ENCODE peak calls at places on chromosomes 11 and 22, in nine cellular contexts. G is neural progenitor cell, Q is mesenchymal stem cell, Y is heart right ventricle, R is ascending aorta, O is tibial nerve, A is aorta, D is cardiac muscle cell, T is HL-60. V is an unnamed sample. For H3K27me3, the result is how much of the 10 kb centered on the place peaks cover.

GRCh38 chr11:86456075-86456939 is 81.6 kb downstream of the CCDC81 start:
- DNase-seq in R (peak), D (peak), G (peak), T (peak), Y (peak), A (peak), Q (peak), O (peak), V (peak)

GRCh38 chr11:45264839-45265515 is 21.2 kb downstream of the SYT13 start:
- DNase-seq in Y (no peak), G (no peak), O (no peak), R (no peak), T (no peak), D (no peak), Q (peak), A (no peak), V (peak)

GRCh38 chr11:44952500-44953260 is 2.0 kb upstream of the TP53I11 start:
- DNase-seq in A (no peak), R (no peak), G (no peak), D (peak), Q (no peak), T (no peak), Y (no peak), O (no peak), V (peak)

GRCh38 chr11:4156571-4156970 is 62.0 kb downstream of the RRM1 start:
- DNase-seq in Y (no peak), D (no peak), A (no peak), T (no peak), G (no peak), O (no peak), Q (no peak), R (no peak), V (no peak)

GRCh38 chr22:32416556-32417085 is 4.6 kb upstream of the RTCB start:
- DNase-seq in G (no peak), Y (no peak), T (no peak), Q (no peak), R (no peak), D (no peak), O (no peak), A (no peak), V (no peak)

GRCh38 chr11:118217575-118217974 is 7.2 kb downstream of the JAML start:
- DNase-seq in A (no peak), O (no peak), D (no peak), Q (no peak), R (no peak), Y (no peak), T (no peak), G (no peak), V (no peak)

GRCh38 chr11:6175440-6175839 is 5.3 kb upstream of the OR52B2 start:
- DNase-seq in G (no peak), Q (no peak), D (no peak), R (no peak), T (no peak), O (no peak), A (no peak), Y (no peak), V (no peak)

GRCh38 chr11:86446163-86446923 is 71.7 kb downstream of the CCDC81 start:
- DNase-seq in Q (no peak), Y (no peak), R (no peak), G (no peak), O (no peak), T (no peak), A (no peak), D (no peak), V (no peak)

GRCh38 chr11:32531528-32531927 is 52.1 kb upstream of the EIF3M start:
- DNase-seq in T (no peak), Q (no peak), Y (no peak), G (no peak), D (no peak), O (no peak), A (no peak), R (no peak), V (no peak)

GRCh38 chr22:49310354-49310753 is 517.3 kb downstream of the BRD1 start:
- DNase-seq in G (no peak), O (no peak), R (no peak), T (no peak), Q (no peak), A (peak), Y (no peak), D (no peak), V (no peak)

GRCh38 chr22:40703731-40704130 is 24.4 kb downstream of the MCHR1 start:
- DNase-seq in Q (no peak), T (no peak), O (no peak), G (no peak), Y (no peak), A (peak), D (no peak), R (no peak), V (no peak)

GRCh38 chr22:22772396-22772795 is 115.2 kb upstream of the IGLL5 start:
- DNase-seq in O (no peak), Y (no peak), G (no peak), T (no peak), Q (no peak), D (no peak), R (no peak), A (no peak), V (no peak)

GRCh38 chr11:107689317-107690202 is 22.3 kb downstream of the SLN start:
- DNase-seq in T (peak), G (peak), Y (peak), R (peak), Q (peak), D (peak), O (peak), A (peak), V (peak)

GRCh38 chr11:71294846-71295600 is 42.6 kb upstream of the SHANK2 start:
- DNase-seq in Y (no peak), A (no peak), R (peak), T (no peak), D (no peak), G (no peak), Q (no peak), O (no peak), V (no peak)

GRCh38 chr11:9529333-9529648 is 44.2 kb upstream of the WEE1 start:
- DNase-seq in D (peak), Q (no peak), O (no peak), T (no peak), G (no peak), Y (no peak), R (no peak), A (peak), V (no peak)

GRCh38 chr11:46242961-46243795 is 34.3 kb upstream of the CREB3L1 start:
- DNase-seq in A (peak), R (peak), G (peak), D (peak), Q (peak), T (peak), Y (peak), O (peak), V (peak)

GRCh38 chr11:27040302-27041115 is at the start of gene BBOX1:
- DNase-seq in R (no peak), Y (no peak), Q (no peak), T (no peak), D (no peak), G (no peak), O (no peak), A (no peak), V (no peak)

GRCh38 chr22:46370584-46371373 is 35.3 kb downstream of the TRMU start:
- DNase-seq in G (no peak), Q (no peak), A (no peak), O (no peak), D (no peak), Y (no peak), T (no peak), R (no peak), V (peak)

GRCh38 chr11:11252403-11252802 is 100.6 kb downstream of the CSNK2A3 start:
- DNase-seq in O (no peak), R (no peak), Y (no peak), Q (no peak), A (no peak), T (no peak), D (no peak), G (no peak), V (no peak)

GRCh38 chr11:117186431-117186761 is 7.9 kb downstream of the SIDT2 start:
- DNase-seq in G (no peak), A (peak), O (peak), D (no peak), T (no peak), R (peak), Y (no peak), Q (no peak), V (no peak)

GRCh38 chr11:66113132-66113856 is 43.2 kb downstream of the PACS1 start:
- DNase-seq in R (no peak), T (no peak), G (no peak), Q (peak), D (no peak), A (no peak), Y (no peak), O (no peak), V (peak)

GRCh38 chr11:130485983-130486970 is 37.8 kb downstream of the ADAMTS15 start:
- DNase-seq in Y (no peak), A (no peak), Q (no peak), G (no peak), R (no peak), T (no peak), D (no peak), O (no peak), V (peak)

GRCh38 chr11:69658606-69659450 is 16.3 kb downstream of the LTO1 start:
- DNase-seq in O (no peak), Q (no peak), A (peak), G (no peak), D (no peak), T (no peak), Y (no peak), R (no peak), V (no peak)

GRCh38 chr11:74311352-74311926 is at the start of gene P4HA3:
- DNase-seq in A (peak), Y (peak), R (no peak), Q (peak), D (peak), T (peak), O (peak), G (peak), V (peak)

GRCh38 chr11:105000167-105000566 is 22.8 kb downstream of the CASP5 start:
- DNase-seq in D (no peak), R (no peak), T (no peak), A (no peak), Q (peak), G (peak), O (no peak), Y (no peak), V (no peak)

GRCh38 chr11:130001491-130002351 is 914 bp downstream of the PRDM10 start:
- DNase-seq in O (no peak), Q (peak), G (peak), D (peak), Y (no peak), R (peak), A (no peak), T (peak), V (peak)

GRCh38 chr11:110762596-110762995 is 50.4 kb upstream of the ARHGAP20 start:
- DNase-seq in G (no peak), Q (peak), Y (no peak), T (no peak), D (no peak), R (no peak), A (no peak), O (no peak), V (no peak)

GRCh38 chr11:110479445-110480101 is 49.8 kb downstream of the FDX1 start:
- DNase-seq in Y (no peak), R (no peak), T (peak), O (no peak), Q (peak), A (no peak), D (peak), G (no peak), V (peak)

GRCh38 chr11:12390258-12390657 is 12.9 kb downstream of the PARVA start:
- DNase-seq in Q (no peak), Y (no peak), R (no peak), O (no peak), D (no peak), T (no peak), A (no peak), G (no peak), V (no peak)

GRCh38 chr22:44180706-44181032 is at the start of gene PARVG:
- DNase-seq in Q (no peak), G (no peak), R (no peak), D (peak), T (peak), A (no peak), Y (no peak), O (no peak), V (peak)

GRCh38 chr11:31786996-31787685 is 24.0 kb downstream of the PAX6 start:
- DNase-seq in R (no peak), T (peak), Q (no peak), O (no peak), G (peak), Y (no peak), A (no peak), D (no peak), V (no peak)

GRCh38 chr11:57324154-57324885 is 432 bp downstream of the TNKS1BP1 start:
- DNase-seq in D (peak), Q (peak), A (peak), Y (peak), G (peak), R (no peak), T (peak), O (no peak), V (no peak)

GRCh38 chr22:31870890-31871289 is 73.4 kb upstream of the YWHAH start:
- DNase-seq in R (no peak), G (no peak), Y (no peak), Q (peak), O (no peak), D (no peak), T (no peak), A (peak), V (no peak)

DNA sequence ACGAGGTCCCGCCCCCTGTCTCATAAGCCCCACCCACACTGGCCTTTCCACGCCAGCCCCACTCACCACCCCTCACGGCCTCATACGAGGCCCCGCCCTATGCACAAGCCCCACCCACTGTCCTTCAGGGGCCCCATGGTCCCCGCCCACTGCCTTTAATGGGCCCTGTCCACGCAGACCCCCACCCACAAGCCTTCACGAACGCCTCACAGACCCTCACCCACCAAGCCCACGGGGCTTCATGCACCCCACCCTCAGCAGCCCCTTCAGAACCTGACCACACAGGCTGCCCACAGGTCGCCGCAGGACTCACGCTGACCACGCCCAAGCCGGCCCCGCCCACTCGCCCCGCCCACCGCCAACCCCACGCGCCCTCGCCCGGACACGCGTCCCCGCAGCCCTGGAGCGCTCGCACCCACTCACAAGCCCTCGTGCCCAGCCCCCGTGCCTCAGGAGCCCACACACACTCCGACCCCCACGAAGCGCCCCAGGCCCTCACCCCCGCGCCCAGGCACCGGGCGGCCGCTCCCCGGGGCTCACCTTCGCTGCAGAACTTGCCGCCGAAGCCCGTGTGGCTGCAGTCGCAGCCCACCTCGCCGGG is 10.5 kb downstream of the NRXN2 start:
- DNase-seq in O (no peak), R (no peak), Y (no peak), G (no peak), D (no peak), Q (no peak), A (peak), T (no peak), V (no peak)
- H3K27me3 ChIP-seq in O (under half), R (under half), Y (half or more), G (half or more), D (half or more), Q (half or more), A (under half), T (under half), V (half or more)

DNA sequence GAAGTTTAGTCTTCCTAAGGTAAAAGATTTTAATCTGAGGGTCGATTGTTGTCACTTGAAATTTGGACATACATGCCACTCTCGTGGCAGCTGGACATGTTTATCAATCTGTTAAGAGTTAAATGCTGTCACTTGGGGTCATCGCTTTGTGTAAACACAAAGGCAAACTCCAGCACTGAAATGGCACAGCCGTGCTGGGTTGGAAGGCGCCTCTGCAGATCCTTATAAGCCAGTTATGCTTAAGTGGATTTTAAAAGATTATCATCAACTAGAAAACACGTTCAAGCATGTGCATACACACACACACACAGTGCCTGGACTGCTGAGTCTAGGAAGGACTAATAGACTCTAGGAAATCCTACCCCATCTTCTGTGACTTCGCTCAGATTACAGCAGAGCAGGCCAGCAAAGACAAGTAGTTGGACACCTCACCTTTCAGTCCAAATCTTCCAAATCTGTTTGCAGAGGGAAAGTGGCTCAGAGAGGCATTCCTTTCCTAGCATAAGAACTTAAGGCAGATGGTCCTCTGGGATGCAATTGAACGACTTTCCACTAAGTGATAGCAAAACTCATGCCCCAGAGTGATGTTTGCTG is 83.7 kb downstream of the CACNG2 start:
- DNase-seq in Q (no peak), G (no peak), R (no peak), D (no peak), T (no peak), A (no peak), Y (no peak), O (no peak), V (no peak)
- H3K27me3 ChIP-seq in Q (under half), G (under half), R (under half), D (under half), T (under half), A (under half), Y (under half), O (under half), V (under half)

GRCh38 chr11:119531091-119531490 is 108.1 kb upstream of the THY1 start:
- DNase-seq in O (no peak), R (peak), T (no peak), Q (no peak), Y (no peak), G (no peak), A (peak), D (no peak), V (no peak)
- H3K27me3 ChIP-seq in O (under half), R (under half), T (under half), Q (under half), Y (under half), G (under half), A (under half), D (under half), V (under half)

DNA sequence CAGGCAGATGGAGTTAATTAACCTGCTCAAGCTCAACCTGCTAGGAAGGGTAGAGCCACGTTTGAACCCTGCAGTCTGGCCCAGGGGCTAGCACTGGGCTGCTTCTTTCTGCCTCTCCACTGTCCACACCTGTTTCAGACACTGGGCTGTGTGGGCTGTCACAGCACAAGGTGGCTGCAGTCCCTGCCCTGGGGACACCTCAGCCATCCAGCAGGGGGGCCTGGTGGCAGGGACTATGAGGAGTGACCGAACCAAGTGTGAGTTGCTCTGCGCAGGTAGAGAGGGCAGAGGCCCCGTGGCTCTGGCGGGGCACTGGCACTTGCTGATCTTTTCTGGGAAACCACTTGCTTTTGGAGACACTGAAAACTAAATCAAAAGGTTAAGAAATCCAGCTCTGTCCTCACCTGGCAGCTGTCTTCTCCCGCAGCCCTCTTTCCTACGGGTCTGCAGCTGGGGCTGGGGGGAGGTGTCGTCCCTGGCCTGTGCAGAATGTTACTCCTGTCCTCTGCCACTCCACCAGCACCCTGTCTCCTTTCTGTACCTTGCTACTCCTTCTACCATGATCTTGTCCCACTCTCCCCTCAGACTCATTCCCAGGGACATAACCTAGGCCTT is 5.8 kb downstream of the BAD start:
- DNase-seq in A (no peak), R (no peak), Q (no peak), G (no peak), Y (no peak), O (no peak), T (no peak), D (no peak), V (no peak)
- H3K27me3 ChIP-seq in A (under half), R (under half), Q (under half), G (under half), Y (under half), O (under half), T (under half), D (under half), V (under half)

GRCh38 chr22:29205598-29206371 is at the start of gene EMID1:
- DNase-seq in D (peak), R (no peak), O (no peak), Q (peak), T (no peak), G (peak), Y (no peak), A (no peak), V (peak)
- H3K27me3 ChIP-seq in D (under half), R (under half), O (under half), Q (under half), T (under half), G (under half), Y (under half), A (under half), V (under half)

DNA sequence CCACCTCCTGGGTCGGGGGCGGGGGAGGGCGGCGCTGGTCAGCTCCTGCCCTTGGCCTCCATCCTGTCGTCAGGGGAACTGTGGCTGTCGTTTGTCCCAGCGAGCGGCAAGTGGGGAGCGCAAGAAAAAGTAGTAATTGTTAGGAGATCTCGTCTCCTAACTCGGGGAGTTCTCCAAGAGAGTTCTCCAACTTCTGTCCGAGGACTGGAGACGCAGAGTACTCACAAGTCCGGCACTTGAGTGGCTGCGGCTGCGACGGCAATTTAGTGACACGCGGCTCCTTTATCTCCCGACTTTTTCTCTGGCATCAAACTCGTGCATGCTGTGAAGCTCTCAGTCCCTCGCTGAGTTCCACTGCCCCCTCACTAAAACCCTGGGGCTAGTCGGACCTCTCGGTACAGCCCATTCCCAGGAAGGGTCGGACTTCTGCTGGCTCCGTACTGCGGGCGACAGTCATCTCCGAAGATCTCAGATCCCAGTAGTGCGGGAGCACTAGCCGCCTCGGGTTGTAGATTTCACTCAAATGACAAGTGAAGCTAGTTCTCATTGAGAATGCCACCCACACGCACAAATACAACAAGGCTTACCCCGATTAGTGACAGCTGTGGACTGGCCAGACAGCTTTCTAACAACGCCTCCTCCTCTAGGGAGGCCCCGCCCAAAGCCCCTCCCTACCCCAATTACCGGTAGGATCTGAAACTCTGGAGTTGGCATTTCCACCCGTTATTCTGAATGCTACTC is at the start of gene PGR:
- DNase-seq in R (peak), Q (peak), O (peak), G (peak), A (peak), T (no peak), Y (peak), D (peak), V (no peak)
- H3K27me3 ChIP-seq in R (under half), Q (under half), O (under half), G (half or more), A (under half), T (under half), Y (under half), D (half or more), V (under half)